ENCODE peak calls at places on chromosome 3, in five cellular contexts. One of them, this sample, is unnamed.

GRCh38 chr3:25574172-25574765 is 90.4 kb downstream of the TOP2B start:
- DNase-seq in A549: no peak
- DNase-seq in H1: no peak
- DNase-seq in HepG2: no peak
- DNase-seq in K562: no peak
- DNase-seq in this sample: no peak

GRCh38 chr3:58557496-58557895 is 19.7 kb downstream of the FAM107A start:
- DNase-seq in A549: no peak
- DNase-seq in H1: no peak
- DNase-seq in HepG2: peak
- DNase-seq in K562: no peak
- DNase-seq in this sample: no peak

GRCh38 chr3:74756586-74756985 is 142.1 kb upstream of the CNTN3 start:
- DNase-seq in A549: no peak
- DNase-seq in H1: no peak
- DNase-seq in HepG2: no peak
- DNase-seq in K562: no peak
- DNase-seq in this sample: no peak

GRCh38 chr3:9040996-9041395 is 77.7 kb upstream of the RAD18 start:
- DNase-seq in A549: no peak
- DNase-seq in H1: no peak
- DNase-seq in HepG2: no peak
- DNase-seq in K562: no peak
- DNase-seq in this sample: no peak

GRCh38 chr3:181920409-181920808 is 208.7 kb downstream of the SOX2 start:
- DNase-seq in A549: no peak
- DNase-seq in H1: no peak
- DNase-seq in HepG2: no peak
- DNase-seq in K562: no peak
- DNase-seq in this sample: no peak

GRCh38 chr3:150787741-150788370 is 24.9 kb upstream of the SIAH2 start:
- DNase-seq in A549: peak
- DNase-seq in H1: no peak
- DNase-seq in HepG2: peak
- DNase-seq in K562: peak
- DNase-seq in this sample: no peak

GRCh38 chr3:49411550-49411967 is 217 bp downstream of the RHOA start:
- DNase-seq in A549: no peak
- DNase-seq in H1: no peak
- DNase-seq in HepG2: peak
- DNase-seq in K562: peak
- DNase-seq in this sample: no peak

GRCh38 chr3:54870423-54870822 is 57.4 kb downstream of the LRTM1 start:
- DNase-seq in A549: peak
- DNase-seq in H1: no peak
- DNase-seq in HepG2: peak
- DNase-seq in K562: peak
- DNase-seq in this sample: no peak

GRCh38 chr3:75332784-75333183 is 331.3 kb upstream of the FRG2C start:
- DNase-seq in A549: no peak
- DNase-seq in H1: no peak
- DNase-seq in HepG2: no peak
- DNase-seq in K562: no peak
- DNase-seq in this sample: no peak

GRCh38 chr3:100525753-100526612 is 33.6 kb downstream of the TMEM45A start:
- DNase-seq in A549: no peak
- DNase-seq in H1: no peak
- DNase-seq in HepG2: no peak
- DNase-seq in K562: no peak
- DNase-seq in this sample: no peak

GRCh38 chr3:191414286-191414685 is 46.7 kb upstream of the PYDC2 start:
- DNase-seq in A549: no peak
- DNase-seq in H1: no peak
- DNase-seq in HepG2: no peak
- DNase-seq in K562: no peak
- DNase-seq in this sample: no peak

GRCh38 chr3:20648294-20648693 is 462.3 kb upstream of the SGO1 start:
- DNase-seq in A549: no peak
- DNase-seq in H1: no peak
- DNase-seq in HepG2: no peak
- DNase-seq in K562: no peak
- DNase-seq in this sample: no peak

GRCh38 chr3:17138246-17139039 is 253.7 kb downstream of the PLCL2 start:
- DNase-seq in A549: no peak
- DNase-seq in H1: no peak
- DNase-seq in HepG2: no peak
- DNase-seq in K562: no peak
- DNase-seq in this sample: no peak

GRCh38 chr3:15305366-15305844 is 27.0 kb downstream of the SH3BP5 start:
- DNase-seq in A549: peak
- DNase-seq in H1: no peak
- DNase-seq in HepG2: no peak
- DNase-seq in K562: peak
- DNase-seq in this sample: no peak

GRCh38 chr3:139016430-139017048 is 4.2 kb downstream of the PRR23B start:
- DNase-seq in A549: no peak
- DNase-seq in H1: no peak
- DNase-seq in HepG2: peak
- DNase-seq in K562: peak
- DNase-seq in this sample: peak

GRCh38 chr3:170585937-170586310 is at the start of gene SLC7A14:
- DNase-seq in A549: no peak
- DNase-seq in H1: no peak
- DNase-seq in HepG2: no peak
- DNase-seq in K562: no peak
- DNase-seq in this sample: no peak
- TF ChIP-seq HDAC2 in A549: no peak
- TF ChIP-seq HDAC2 in H1: no peak
- TF ChIP-seq HDAC2 in HepG2: no peak
- TF ChIP-seq HDAC2 in K562: no peak
- TF ChIP-seq HDAC2 in this sample: no peak

GRCh38 chr3:183074881-183075280 is 24.4 kb downstream of the MCCC1 start:
- DNase-seq in A549: no peak
- DNase-seq in H1: no peak
- DNase-seq in HepG2: no peak
- DNase-seq in K562: no peak
- DNase-seq in this sample: no peak
- TF ChIP-seq KDM1A in A549: no peak
- TF ChIP-seq KDM1A in H1: no peak
- TF ChIP-seq KDM1A in HepG2: no peak
- TF ChIP-seq KDM1A in K562: no peak
- TF ChIP-seq KDM1A in this sample: no peak

DNA sequence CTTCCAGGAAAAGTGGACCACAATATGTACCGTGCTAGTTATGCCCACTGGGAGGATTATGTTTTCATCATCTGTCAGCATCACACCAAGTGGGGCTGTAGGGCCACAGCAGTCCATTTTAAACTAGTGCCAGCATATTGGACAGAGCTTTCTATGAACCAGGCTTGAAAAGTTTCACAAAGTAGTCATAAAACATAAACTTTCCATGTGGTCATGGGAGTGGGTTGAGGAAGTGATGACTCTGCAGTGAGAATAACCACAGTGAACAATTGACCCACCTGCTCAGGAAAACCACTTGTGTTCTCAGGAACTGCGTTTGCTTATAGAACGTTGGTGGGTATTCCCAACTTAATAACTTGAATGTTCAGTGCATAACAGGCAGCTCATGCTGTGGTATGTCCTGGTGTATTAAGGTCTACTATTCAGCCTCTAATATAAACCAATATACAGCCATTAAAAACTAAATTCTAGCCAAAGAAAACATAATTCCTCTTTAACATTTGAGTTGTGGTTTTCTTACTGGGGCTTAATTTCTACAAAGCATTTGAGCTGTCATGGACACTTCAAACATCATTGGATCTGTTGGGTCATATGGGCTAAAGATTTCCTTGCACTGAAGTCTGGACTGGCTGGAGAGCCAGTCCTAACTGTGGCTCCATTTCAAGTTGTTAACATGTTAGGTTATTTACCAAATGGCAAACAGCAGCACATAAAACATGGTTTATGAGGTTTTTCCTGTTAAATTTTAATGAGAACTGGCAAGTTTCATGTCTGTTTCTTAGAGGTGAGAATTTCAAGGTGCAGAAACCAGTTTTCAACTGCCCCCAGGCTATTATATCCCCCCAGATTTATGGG is 274.2 kb downstream of the OTOL1 start:
- DNase-seq in A549: no peak
- DNase-seq in H1: no peak
- DNase-seq in HepG2: no peak
- DNase-seq in K562: no peak
- DNase-seq in this sample: peak
- TF ChIP-seq HDAC2 in A549: no peak
- TF ChIP-seq HDAC2 in H1: no peak
- TF ChIP-seq HDAC2 in HepG2: no peak
- TF ChIP-seq HDAC2 in K562: no peak
- TF ChIP-seq HDAC2 in this sample: no peak

DNA sequence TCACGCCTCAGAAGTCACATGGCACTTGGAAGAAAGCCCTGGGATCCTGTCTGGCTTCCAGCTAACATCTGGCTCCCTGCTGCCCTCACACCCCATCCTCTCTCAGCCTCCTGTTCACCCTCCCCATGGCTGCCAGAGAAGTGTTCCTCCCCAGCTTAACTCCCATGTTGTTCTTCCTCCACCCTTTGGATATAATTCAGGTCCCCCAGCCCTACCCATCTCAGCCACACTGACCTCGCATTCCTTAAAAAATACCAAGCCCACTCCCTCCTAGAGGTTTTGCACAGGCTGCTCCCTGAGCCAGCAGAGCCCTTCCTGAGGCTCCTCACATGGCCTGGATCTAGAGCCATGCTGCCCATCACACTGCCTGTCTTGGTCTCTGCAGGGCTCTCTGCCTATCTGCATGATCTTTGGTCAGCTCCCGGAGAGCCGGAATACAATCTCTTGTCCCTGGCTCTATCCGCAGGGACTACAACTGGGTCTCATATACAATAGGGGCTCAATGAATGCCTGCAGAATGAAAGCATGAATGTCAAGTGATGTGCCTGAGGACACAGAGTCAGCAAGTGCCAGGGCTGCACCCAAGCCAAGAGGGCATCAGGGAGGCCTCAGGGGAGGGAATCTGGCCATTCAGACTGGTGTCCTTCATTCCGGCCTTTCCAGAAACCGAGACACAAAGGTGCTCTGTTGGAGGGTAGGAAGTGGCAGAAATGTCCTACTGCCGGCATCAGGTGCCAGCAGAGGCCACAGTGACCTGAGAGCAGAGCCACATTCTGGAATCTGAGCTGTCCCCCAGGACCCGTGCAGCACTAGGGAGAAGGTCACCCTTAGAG is 3.8 kb upstream of the TKT start:
- DNase-seq in A549: no peak
- DNase-seq in H1: no peak
- DNase-seq in HepG2: peak
- DNase-seq in K562: no peak
- DNase-seq in this sample: no peak
- TF ChIP-seq KDM1A in A549: no peak
- TF ChIP-seq KDM1A in H1: no peak
- TF ChIP-seq KDM1A in HepG2: no peak
- TF ChIP-seq KDM1A in K562: no peak
- TF ChIP-seq KDM1A in this sample: no peak

DNA sequence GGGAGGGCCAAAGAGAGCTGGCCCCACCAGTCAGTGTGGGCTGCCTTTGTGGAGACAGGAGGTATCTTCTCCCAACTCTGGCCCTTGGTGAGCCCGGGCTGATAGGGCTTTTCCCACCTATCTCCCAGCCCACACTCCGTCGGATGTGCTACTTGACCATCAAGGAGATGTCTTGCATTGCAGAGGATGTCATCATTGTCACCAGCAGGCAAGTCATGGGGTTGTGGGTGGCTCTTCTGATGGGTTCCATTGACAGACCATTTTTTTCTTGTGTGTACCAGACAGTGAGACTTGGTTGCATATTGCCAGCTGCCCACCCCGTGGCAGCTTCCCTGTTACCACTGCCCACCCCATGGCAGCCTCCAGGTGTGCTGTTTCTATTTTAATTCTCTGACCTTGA is 3.3 kb downstream of the COPG1 start:
- DNase-seq in A549: no peak
- DNase-seq in H1: no peak
- DNase-seq in HepG2: no peak
- DNase-seq in K562: no peak
- DNase-seq in this sample: no peak
- TF ChIP-seq HDAC2 in A549: no peak
- TF ChIP-seq HDAC2 in H1: no peak
- TF ChIP-seq HDAC2 in HepG2: no peak
- TF ChIP-seq HDAC2 in K562: no peak
- TF ChIP-seq HDAC2 in this sample: no peak

GRCh38 chr3:72700106-72700505 is 148.1 kb downstream of the SHQ1 start:
- DNase-seq in A549: no peak
- DNase-seq in H1: no peak
- DNase-seq in HepG2: no peak
- DNase-seq in K562: no peak
- DNase-seq in this sample: no peak
- TF ChIP-seq KDM1A in A549: no peak
- TF ChIP-seq KDM1A in H1: no peak
- TF ChIP-seq KDM1A in HepG2: no peak
- TF ChIP-seq KDM1A in K562: no peak
- TF ChIP-seq KDM1A in this sample: no peak